ENCODE peak calls at places on chromosome 20, in seven cellular contexts. J, D, K, G, T, F and V are unnamed samples.

GRCh38 chr20:19672498-19672897 is 85.6 kb upstream of the RIN2 start:
- DNase-seq in J (no peak), D (no peak), K (no peak), G (no peak), T (no peak), F (no peak), V (no peak)

GRCh38 chr20:7161690-7162089 is 394.2 kb downstream of the BMP2 start:
- DNase-seq in J (no peak), D (no peak), K (no peak), G (peak), T (no peak), F (no peak), V (no peak)

GRCh38 chr20:36773548-36774242 is at the start of gene DSN1:
- DNase-seq in J (peak), D (peak), K (peak), G (peak), T (peak), F (peak), V (peak)

GRCh38 chr20:36792422-36792821 is 18.9 kb upstream of the DSN1 start:
- DNase-seq in J (no peak), D (no peak), K (peak), G (no peak), T (peak), F (peak), V (no peak)

GRCh38 chr20:31542201-31542842 is 28.1 kb downstream of the HM13 start:
- DNase-seq in J (no peak), D (peak), K (peak), G (no peak), T (peak), F (no peak), V (no peak)

GRCh38 chr20:18541741-18542140 is 25.5 kb upstream of the SMIM26 start:
- DNase-seq in J (no peak), D (no peak), K (no peak), G (no peak), T (peak), F (no peak), V (no peak)

GRCh38 chr20:44644384-44645131 is 6.9 kb downstream of the ADA start:
- DNase-seq in J (no peak), D (no peak), K (no peak), G (no peak), T (no peak), F (no peak), V (no peak)

GRCh38 chr20:8361779-8362178 is 229.7 kb downstream of the PLCB1 start:
- DNase-seq in J (no peak), D (no peak), K (no peak), G (no peak), T (no peak), F (no peak), V (no peak)

GRCh38 chr20:52937701-52938100 is 34.5 kb upstream of the TSHZ2 start:
- DNase-seq in J (peak), D (no peak), K (no peak), G (no peak), T (no peak), F (no peak), V (no peak)

GRCh38 chr20:49914310-49915117 is 815 bp downstream of the SPATA2 start:
- DNase-seq in J (no peak), D (no peak), K (no peak), G (no peak), T (peak), F (no peak), V (no peak)

GRCh38 chr20:25533920-25534700 is 51.2 kb downstream of the NINL start:
- DNase-seq in J (no peak), D (no peak), K (no peak), G (no peak), T (no peak), F (no peak), V (no peak)

GRCh38 chr20:1118004-1118335 is 432 bp upstream of the PSMF1 start:
- DNase-seq in J (no peak), D (no peak), K (no peak), G (no peak), T (no peak), F (no peak), V (no peak)

GRCh38 chr20:43915209-43916072 is 789 bp downstream of the TOX2 start:
- DNase-seq in J (no peak), D (no peak), K (no peak), G (peak), T (peak), F (no peak), V (no peak)

GRCh38 chr20:43776691-43777090 is 49.9 kb upstream of the GTSF1L start:
- DNase-seq in J (no peak), D (no peak), K (no peak), G (no peak), T (no peak), F (no peak), V (no peak)

GRCh38 chr20:22716824-22717351 is 132.5 kb upstream of the FOXA2 start:
- DNase-seq in J (no peak), D (no peak), K (peak), G (no peak), T (peak), F (peak), V (no peak)

GRCh38 chr20:63833776-63834544 is 2.9 kb upstream of the ZBTB46 start:
- DNase-seq in J (no peak), D (no peak), K (no peak), G (no peak), T (peak), F (no peak), V (no peak)

GRCh38 chr20:33766686-33767085 is 34.9 kb downstream of the ZNF341 start:
- DNase-seq in J (no peak), D (no peak), K (no peak), G (no peak), T (no peak), F (no peak), V (no peak)

GRCh38 chr20:40706977-40707582 is 18.0 kb upstream of the MAFB start:
- DNase-seq in J (no peak), D (no peak), K (no peak), G (no peak), T (peak), F (no peak), V (no peak)